ENCODE peak calls at places on chromosomes 12 and 14, in nine cellular contexts. G is GM12892; A is adipocyte; Q is stimulated activated CD8-positive, alpha-beta memory T cell treated with anti-CD3 and anti-CD28 coated beads, Interleukin-7, amount 100 ng/mL, for 1 hour; D is hypothalamus; W is heart left ventricle; V is activated gamma-delta T cell treated with Interleukin-2 at 50 U/mL for 16 hours; P is WTC11; N is nephron progenitor cell. Z is an unnamed sample.

GRCh38 chr12:11765817-11766794 is 116.6 kb downstream of the ETV6 start:
- DNase-seq in D (no peak), V (no peak), A (peak), Q (no peak), W (peak), G (no peak), P (no peak), N (peak), Z (no peak)

GRCh38 chr14:105065280-105066228 is at the start of gene GPR132:
- DNase-seq in G (peak), P (no peak), W (no peak), D (no peak), V (peak), N (no peak), A (no peak), Q (peak), Z (no peak)

GRCh38 chr14:102900631-102901571 is 21.6 kb upstream of the AMN start:
- DNase-seq in V (peak), A (no peak), P (no peak), W (no peak), N (no peak), D (no peak), Q (no peak), G (no peak), Z (no peak)

GRCh38 chr12:66279127-66279712 is 23.1 kb upstream of the HELB start:
- DNase-seq in A (peak), V (peak), W (no peak), G (no peak), N (no peak), D (no peak), Q (peak), P (no peak), Z (peak)

GRCh38 chr12:104740668-104741067 is 217.4 kb downstream of the SLC41A2 start:
- DNase-seq in N (no peak), P (no peak), D (no peak), W (peak), Q (no peak), V (no peak), A (no peak), G (peak), Z (no peak)

GRCh38 chr14:32711103-32711680 is 227.5 kb upstream of the NPAS3 start:
- DNase-seq in P (no peak), A (peak), N (peak), Q (no peak), V (no peak), W (no peak), G (no peak), D (no peak), Z (peak)

GRCh38 chr12:83225806-83226205 is 539.1 kb downstream of the TMTC2 start:
- DNase-seq in Q (no peak), P (no peak), A (no peak), N (no peak), D (no peak), G (no peak), V (no peak), W (no peak), Z (no peak)

GRCh38 chr12:121917950-121918678 is at the start of gene CFAP251:
- DNase-seq in V (peak), N (peak), D (peak), W (peak), G (peak), A (no peak), Q (peak), P (peak), Z (no peak)

GRCh38 chr14:104355949-104356737 is 217.8 kb downstream of the KIF26A start:
- DNase-seq in N (no peak), A (no peak), G (no peak), W (no peak), P (no peak), Q (no peak), V (no peak), D (no peak), Z (no peak)

GRCh38 chr14:77059276-77059934 is 30.9 kb upstream of the IRF2BPL start:
- DNase-seq in A (peak), G (no peak), D (peak), W (no peak), P (peak), V (no peak), N (no peak), Q (no peak), Z (peak)

GRCh38 chr14:73272393-73272792 is 35.1 kb downstream of the PAPLN start:
- DNase-seq in V (no peak), N (no peak), D (no peak), P (no peak), Q (no peak), G (no peak), A (no peak), W (no peak), Z (no peak)

GRCh38 chr14:23588884-23589598 is 10.5 kb upstream of the JPH4 start:
- DNase-seq in Q (peak), G (peak), P (peak), V (peak), N (peak), D (peak), A (peak), W (peak), Z (peak)

GRCh38 chr12:74537126-74537706 is 419 bp upstream of the ATXN7L3B start:
- DNase-seq in A (peak), D (no peak), W (no peak), V (no peak), G (no peak), N (no peak), P (no peak), Q (no peak), Z (peak)

GRCh38 chr14:61498811-61499210 is 177.4 kb downstream of the PRKCH start:
- DNase-seq in A (peak), Q (no peak), D (no peak), N (no peak), P (no peak), G (no peak), W (no peak), V (no peak), Z (peak)

GRCh38 chr12:27081668-27082091 is 698 bp downstream of the C12orf71 start:
- DNase-seq in A (no peak), Q (no peak), V (no peak), G (no peak), W (peak), P (peak), N (no peak), D (no peak), Z (peak)

GRCh38 chr12:124389537-124390441 is 94.9 kb downstream of the RFLNA start:
- DNase-seq in N (no peak), Q (no peak), G (no peak), V (no peak), W (no peak), P (peak), D (no peak), A (no peak), Z (no peak)

GRCh38 chr12:49357099-49357678 is 10.1 kb upstream of the SPATS2 start:
- DNase-seq in A (peak), G (no peak), V (no peak), P (no peak), D (no peak), W (no peak), N (no peak), Q (no peak), Z (peak)

GRCh38 chr12:124332068-124332672 is 37.3 kb downstream of the RFLNA start:
- DNase-seq in W (no peak), A (no peak), N (no peak), P (peak), D (no peak), V (no peak), Q (no peak), G (no peak), Z (no peak)

GRCh38 chr14:50607181-50607580 is 47.2 kb downstream of the ATL1 start:
- DNase-seq in N (no peak), A (peak), W (no peak), Q (no peak), V (no peak), G (no peak), P (no peak), D (no peak), Z (no peak)

GRCh38 chr14:96581902-96582640 is 79.9 kb downstream of the PAPOLA start:
- DNase-seq in N (peak), P (peak), A (no peak), V (no peak), W (no peak), D (no peak), Q (no peak), G (no peak), Z (no peak)

GRCh38 chr12:108666326-108666995 is 32.8 kb upstream of the SELPLG start:
- DNase-seq in W (peak), Q (no peak), A (peak), G (no peak), P (no peak), N (no peak), V (no peak), D (no peak), Z (peak)

GRCh38 chr14:100782516-100783320 is 43.2 kb upstream of the MEG3 start:
- DNase-seq in A (no peak), D (no peak), G (no peak), Q (no peak), N (no peak), P (peak), V (no peak), W (no peak), Z (no peak)

GRCh38 chr12:111764120-111764821 is 2.5 kb upstream of the ALDH2 start:
- DNase-seq in Q (no peak), A (no peak), W (no peak), P (no peak), D (no peak), G (no peak), N (no peak), V (no peak), Z (no peak)

Z was measured in LHCN-M2.